ENCODE peak calls at places on chromosomes 3 and 15, in four cellular contexts. Y, D, J and R are unnamed samples.
A peak's percentile ranks its signal among the peaks of the same experiment; 100 is the strongest.

GRCh38 chr3:177585271-177585670 is 388.0 kb upstream of the TBL1XR1 start:
- DNase-seq in Y (no peak), D (no peak), J (no peak), R (no peak)

GRCh38 chr3:52458031-52458760 is 2.8 kb downstream of the NISCH start:
- DNase-seq in Y (no peak), D (no peak), J (no peak), R (no peak)

GRCh38 chr3:47022540-47023161 is 43.2 kb downstream of the NBEAL2 start:
- DNase-seq in Y (peak; percentile 45), D (peak; percentile 18), J (no peak), R (no peak)

GRCh38 chr3:36381311-36381956 is 1.1 kb downstream of the STAC start:
- DNase-seq in Y (no peak), D (no peak), J (no peak), R (peak; percentile 78)

GRCh38 chr3:143820466-143821221 is 27.6 kb downstream of the SLC9A9 start:
- DNase-seq in Y (no peak), D (no peak), J (peak; percentile 71), R (no peak)

GRCh38 chr3:25885544-25885943 is 95.7 kb downstream of the OXSM start:
- DNase-seq in Y (peak; percentile 68), D (no peak), J (no peak), R (no peak)

GRCh38 chr15:64315136-64315661 is 40.8 kb downstream of the CSNK1G1 start:
- DNase-seq in Y (no peak), D (no peak), J (no peak), R (peak; percentile 11)

GRCh38 chr15:70902105-70902504 is 9.5 kb downstream of the LRRC49 start:
- DNase-seq in Y (peak; percentile 85), D (peak; percentile 68), J (no peak), R (no peak)

GRCh38 chr15:20349774-20350498 is 191.7 kb downstream of the GOLGA6L6 start:
- DNase-seq in Y (no peak), D (no peak), J (peak; percentile 5), R (no peak)

GRCh38 chr3:50853936-50854335 is 179.2 kb downstream of the DOCK3 start:
- DNase-seq in Y (no peak), D (no peak), J (no peak), R (no peak)

GRCh38 chr3:134427400-134428111 is 53.3 kb upstream of the AMOTL2 start:
- DNase-seq in Y (peak; percentile 95), D (peak; percentile 77), J (no peak), R (no peak)

GRCh38 chr3:178120367-178120766 is 415.9 kb upstream of the KCNMB2 start:
- DNase-seq in Y (no peak), D (no peak), J (no peak), R (no peak)

GRCh38 chr3:64687781-64688515 is at the start of gene ADAMTS9:
- DNase-seq in Y (no peak), D (peak; percentile 87), J (no peak), R (peak; percentile 78)

GRCh38 chr15:51736069-51736468 is 1.4 kb downstream of the LYSMD2 start:
- DNase-seq in Y (no peak), D (no peak), J (no peak), R (no peak)

GRCh38 chr15:39411102-39411989 is 169.5 kb upstream of the THBS1 start:
- DNase-seq in Y (no peak), D (no peak), J (peak; percentile 63), R (no peak)

GRCh38 chr3:45497963-45498362 is 96.6 kb upstream of the LIMD1 start:
- DNase-seq in Y (no peak), D (peak; percentile 58), J (no peak), R (no peak)

GRCh38 chr3:52393131-52393807 is 51.6 kb downstream of the SEMA3G start:
- DNase-seq in Y (no peak), D (no peak), J (no peak), R (no peak)

GRCh38 chr15:90165659-90166489 is 35.3 kb upstream of the SEMA4B start:
- DNase-seq in Y (peak; percentile 99), D (peak; percentile 95), J (no peak), R (no peak)

GRCh38 chr3:108471346-108471935 is 39.0 kb downstream of the MYH15 start:
- DNase-seq in Y (peak; percentile 52), D (no peak), J (no peak), R (no peak)

GRCh38 chr3:127814325-127814781 is 8.0 kb downstream of the MGLL start:
- DNase-seq in Y (no peak), D (no peak), J (no peak), R (no peak)

GRCh38 chr15:62067448-62068044 is 769 bp downstream of the C2CD4A start:
- DNase-seq in Y (peak; percentile 11), D (peak; percentile 47), J (no peak), R (peak; percentile 64)

GRCh38 chr3:2535206-2535605 is 436.5 kb downstream of the CNTN4 start:
- DNase-seq in Y (no peak), D (no peak), J (no peak), R (no peak)

GRCh38 chr15:58760385-58761009 is 10.6 kb upstream of the MINDY2 start:
- DNase-seq in Y (no peak), D (no peak), J (no peak), R (peak; percentile 53)

GRCh38 chr3:140563206-140563605 is 114.7 kb upstream of the TRIM42 start:
- DNase-seq in Y (no peak), D (no peak), J (no peak), R (no peak)

GRCh38 chr3:52088445-52089367 is 32.3 kb upstream of the DUSP7 start:
- DNase-seq in Y (no peak), D (peak; percentile 44), J (no peak), R (no peak)

GRCh38 chr15:89490081-89490480 is 6.3 kb downstream of the RHCG start:
- DNase-seq in Y (no peak), D (no peak), J (no peak), R (no peak)

GRCh38 chr15:29382862-29383261 is 113.2 kb upstream of the NSMCE3 start:
- DNase-seq in Y (no peak), D (no peak), J (no peak), R (no peak)

GRCh38 chr3:60399861-60400845 is 851.1 kb downstream of the FHIT start:
- DNase-seq in Y (peak; percentile 10), D (no peak), J (peak; percentile 91), R (no peak)

GRCh38 chr3:27657404-27657803 is 64.7 kb downstream of the EOMES start:
- DNase-seq in Y (peak; percentile 61), D (peak; percentile 55), J (no peak), R (no peak)

GRCh38 chr3:185270262-185270955 is 16.6 kb upstream of the EHHADH start:
- DNase-seq in Y (peak; percentile 22), D (peak; percentile 16), J (peak; percentile 21), R (peak; percentile 72)

GRCh38 chr3:157407769-157408168 is 28.9 kb upstream of the PTX3 start:
- DNase-seq in Y (no peak), D (no peak), J (no peak), R (no peak)

DNA sequence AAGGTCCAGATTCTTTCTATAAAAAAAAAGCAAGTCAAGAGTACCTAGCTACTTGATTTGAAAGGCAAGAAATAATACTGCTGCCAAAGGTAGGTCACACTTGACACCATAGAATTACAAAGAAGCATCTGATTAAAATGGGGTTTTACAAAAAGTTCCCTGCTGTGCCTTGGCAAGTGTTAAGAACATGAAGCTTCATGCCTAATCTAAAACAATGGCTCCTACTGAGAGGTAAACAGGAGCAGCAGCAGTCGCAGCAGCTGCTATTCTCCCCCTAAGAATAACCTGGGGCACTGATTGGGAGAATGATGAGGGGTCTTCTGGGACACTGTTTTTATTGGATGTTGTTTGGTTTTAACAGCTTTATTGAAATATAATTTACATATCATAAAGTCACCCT is 14.1 kb downstream of the UBP1 start:
- DNase-seq in Y (no peak), D (no peak), J (no peak), R (peak; percentile 89)
- H4K20me1 ChIP-seq in Y (peaks cover 44% of the 10 kb centered on the region), D (peaks cover 14% of the 10 kb centered on the region), J (peaks cover 15% of the 10 kb centered on the region), R (peaks cover 39% of the 10 kb centered on the region)

GRCh38 chr15:65867244-65867643 is 2.0 kb upstream of the RAB11A start:
- DNase-seq in Y (no peak), D (no peak), J (no peak), R (no peak)

GRCh38 chr15:65869127-65869953 is at the start of gene RAB11A:
- DNase-seq in Y (peak; percentile 90), D (peak; percentile 96), J (peak; percentile 98), R (peak; percentile 97)

GRCh38 chr15:65868546-65869126 is 655 bp upstream of the RAB11A start:
- DNase-seq in Y (no peak), D (no peak), J (no peak), R (peak; percentile 48)

GRCh38 chr15:65870889-65871533 is 1.7 kb downstream of the RAB11A start:
- DNase-seq in Y (peak; percentile 34), D (peak; percentile 76), J (no peak), R (peak; percentile 31)

GRCh38 chr15:65869954-65870871 is 922 bp downstream of the RAB11A start:
- DNase-seq in Y (peak; percentile 68), D (peak; percentile 85), J (no peak), R (peak; percentile 62)
- H4K20me1 ChIP-seq in Y (no peaks in the 10 kb centered on the region), D (peaks cover 2% of the 10 kb centered on the region), J (peaks cover 3% of the 10 kb centered on the region), R (peaks cover 14% of the 10 kb centered on the region)

GRCh38 chr3:167095976-167096375 is 284.1 kb downstream of the ZBBX start:
- DNase-seq in Y (peak; percentile 9), D (no peak), J (no peak), R (no peak)
- H4K20me1 ChIP-seq in Y (no peaks in the 10 kb centered on the region), D (no peaks in the 10 kb centered on the region), J (no peaks in the 10 kb centered on the region), R (no peaks in the 10 kb centered on the region)

DNA sequence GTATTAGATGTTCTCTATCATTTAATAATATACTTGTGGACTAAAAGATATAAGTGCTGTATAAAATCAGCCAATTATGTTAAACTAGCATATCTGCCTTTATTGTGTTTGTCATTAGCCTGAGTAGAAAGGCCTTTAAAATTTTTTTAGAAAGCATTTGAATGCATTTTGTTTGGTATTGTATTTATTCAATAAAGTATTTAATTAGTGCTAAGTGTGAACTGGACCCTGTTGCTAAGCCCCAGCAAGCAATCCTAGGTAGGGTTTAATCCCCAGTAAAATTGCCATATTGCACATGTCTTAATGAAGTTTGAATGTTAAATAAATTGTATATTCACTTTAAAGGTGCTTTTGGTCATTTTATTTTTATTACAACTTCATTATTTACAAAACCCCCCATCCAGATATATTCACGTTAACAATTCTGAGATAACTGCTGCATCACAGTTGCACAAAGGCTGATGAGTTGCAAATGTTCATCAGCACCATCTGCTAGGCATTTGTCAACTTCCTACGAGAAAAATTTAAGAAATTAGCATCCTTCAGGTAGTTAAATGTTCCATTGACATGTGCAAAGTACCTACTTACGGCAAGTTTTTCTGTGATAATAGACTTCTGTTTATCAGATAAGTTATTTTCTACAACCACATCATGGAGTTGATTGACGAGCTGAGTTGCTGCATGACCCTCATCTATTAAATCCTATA is 6.3 kb downstream of the EIF4A2 start:
- DNase-seq in Y (no peak), D (no peak), J (no peak), R (no peak)
- H4K20me1 ChIP-seq in Y (peaks cover 61% of the 10 kb centered on the region), D (peaks cover 14% of the 10 kb centered on the region), J (peaks cover 67% of the 10 kb centered on the region), R (peaks cover 41% of the 10 kb centered on the region)

DNA sequence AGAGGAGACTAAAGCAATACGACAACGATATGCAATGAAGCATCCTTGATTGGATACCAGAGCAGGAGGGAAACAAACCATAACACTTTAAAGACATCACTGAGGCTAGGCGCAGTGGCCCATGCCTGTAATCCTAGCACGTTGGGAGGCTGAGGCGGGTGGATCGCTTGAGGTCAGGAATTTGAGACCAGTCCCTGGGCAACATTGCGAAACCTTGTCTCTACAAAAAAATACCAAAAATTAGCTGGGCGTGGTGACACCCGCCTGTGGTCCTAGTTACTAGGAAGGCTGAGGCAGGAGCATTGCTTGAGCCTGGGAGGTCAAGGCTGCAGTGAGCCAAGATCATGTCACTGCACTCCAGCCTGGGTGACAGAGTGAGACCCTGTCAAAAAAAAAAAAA is 33.9 kb upstream of the BHLHE40 start:
- DNase-seq in Y (no peak), D (no peak), J (no peak), R (no peak)
- H4K20me1 ChIP-seq in Y (no peaks in the 10 kb centered on the region), D (no peaks in the 10 kb centered on the region), J (no peaks in the 10 kb centered on the region), R (no peaks in the 10 kb centered on the region)